ENCODE peak calls at places on chromosomes 4 and X, in eight cellular contexts. J, C, A, L, D, G, N and H are unnamed samples.

GRCh38 chr4:14264437-14264836 is 636.9 kb upstream of the BOD1L1 start:
- DNase-seq in L (no peak), J (no peak), N (no peak), C (no peak), D (no peak), G (no peak), A (no peak), H (no peak)

GRCh38 chr4:107977966-107978705 is 11.6 kb upstream of the HADH start:
- DNase-seq in J (no peak), A (no peak), L (no peak), C (no peak), D (no peak), G (no peak), N (no peak), H (no peak)

GRCh38 chrX:21412883-21413282 is 38.7 kb downstream of the CNKSR2 start:
- DNase-seq in G (no peak), C (no peak), N (no peak), J (no peak), L (no peak), D (no peak), A (no peak), H (no peak)

GRCh38 chr4:149815743-149816142 is at the start of gene IQCM:
- DNase-seq in J (no peak), D (no peak), G (no peak), A (no peak), C (no peak), L (no peak), N (no peak), H (no peak)

GRCh38 chr4:176277162-176277904 is 8.3 kb upstream of the ASB5 start:
- DNase-seq in D (peak; percentile 18), L (no peak), A (peak; percentile 39), J (peak; percentile 40), N (peak; percentile 18), G (peak; percentile 75), C (peak; percentile 55), H (peak; percentile 51)

GRCh38 chr4:88791274-88791673 is 93.6 kb upstream of the NAP1L5 start:
- DNase-seq in J (no peak), G (no peak), L (no peak), D (no peak), N (no peak), A (peak; percentile 13), C (no peak), H (no peak)

GRCh38 chr4:6991771-6992557 is 51.2 kb upstream of the TADA2B start:
- DNase-seq in D (no peak), L (no peak), A (no peak), C (no peak), N (no peak), G (no peak), J (no peak), H (no peak)

GRCh38 chr4:11505225-11505971 is 76.7 kb upstream of the HS3ST1 start:
- DNase-seq in G (no peak), C (no peak), D (no peak), J (no peak), N (no peak), A (peak; percentile 99), L (no peak), H (no peak)

GRCh38 chr4:4881432-4881831 is 22.0 kb downstream of the MSX1 start:
- DNase-seq in D (no peak), G (no peak), C (no peak), J (no peak), L (no peak), N (no peak), A (no peak), H (no peak)

GRCh38 chr4:4884611-4885010 is 25.1 kb downstream of the MSX1 start:
- DNase-seq in G (no peak), L (no peak), A (no peak), C (no peak), N (no peak), J (no peak), D (no peak), H (no peak)

GRCh38 chr4:4876945-4877661 is 17.6 kb downstream of the MSX1 start:
- DNase-seq in C (no peak), J (no peak), D (no peak), G (no peak), L (no peak), N (no peak), A (no peak), H (no peak)

GRCh38 chr4:4875611-4876010 is 16.1 kb downstream of the MSX1 start:
- DNase-seq in N (no peak), G (peak; percentile 34), L (no peak), A (no peak), J (no peak), C (no peak), D (no peak), H (no peak)

DNA sequence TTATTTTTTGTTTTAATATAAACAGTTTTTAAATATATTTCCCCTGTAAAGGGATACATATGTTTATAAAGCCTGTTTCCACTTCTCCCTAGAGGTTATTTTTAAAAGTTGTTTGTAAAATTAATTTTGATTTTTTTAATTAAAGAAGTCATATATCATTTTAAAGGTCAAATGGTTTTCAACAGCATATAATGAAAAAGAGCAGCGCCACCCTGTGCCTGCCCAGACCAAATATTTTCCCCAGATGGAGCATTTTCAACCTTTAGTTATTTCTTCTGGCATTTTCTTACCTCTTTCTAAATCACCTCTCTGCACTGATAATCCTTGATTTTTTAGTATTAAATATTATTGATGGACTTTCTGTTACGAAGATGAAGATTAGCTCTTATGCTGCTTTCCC is 21.0 kb downstream of the MSX1 start:
- DNase-seq in N (no peak), D (no peak), J (no peak), G (no peak), C (no peak), A (no peak), L (no peak), H (no peak)
- TF ChIP-seq CTCF in N (peak; percentile 50), D (peak; percentile 25), J (peak; percentile 10), G (peak; percentile 52), C (peak; percentile 38), A (peak; percentile 81), L (no peak), H (no peak)

GRCh38 chr4:36233567-36234266 is 10.6 kb downstream of the ARAP2 start:
- DNase-seq in J (no peak), G (no peak), N (no peak), L (no peak), C (no peak), D (no peak), A (no peak), H (no peak)

GRCh38 chr4:36230523-36230922 is 13.8 kb downstream of the ARAP2 start:
- DNase-seq in G (no peak), C (no peak), J (no peak), A (no peak), N (no peak), L (no peak), D (no peak), H (no peak)

GRCh38 chr4:36237366-36238353 is 6.7 kb downstream of the ARAP2 start:
- DNase-seq in G (no peak), J (no peak), C (no peak), N (no peak), A (no peak), L (no peak), D (no peak), H (no peak)

GRCh38 chr4:36236159-36236558 is 8.2 kb downstream of the ARAP2 start:
- DNase-seq in L (no peak), C (no peak), A (no peak), N (no peak), D (no peak), G (no peak), J (no peak), H (no peak)

DNA sequence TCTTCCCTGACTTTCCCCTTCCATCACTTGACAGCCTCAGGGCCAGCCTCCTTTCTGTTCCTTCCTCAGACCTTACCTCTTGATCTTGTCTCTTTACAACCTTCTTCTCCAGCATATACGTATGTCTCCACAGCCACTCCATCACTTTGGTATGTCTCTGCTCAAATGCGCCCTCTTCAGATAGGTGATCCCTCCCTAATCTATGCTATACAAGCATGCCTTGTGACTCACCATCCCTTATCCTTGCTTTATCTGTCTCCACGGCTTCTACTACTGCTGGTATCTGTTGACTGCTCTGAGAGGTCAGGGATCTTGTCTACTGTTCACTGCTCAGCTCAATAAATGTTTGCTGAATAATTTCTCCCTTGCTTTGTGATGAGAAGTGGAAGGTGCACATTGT is 9.0 kb downstream of the ARAP2 start:
- DNase-seq in L (no peak), J (no peak), A (no peak), G (no peak), D (no peak), N (no peak), C (no peak), H (no peak)
- TF ChIP-seq CTCF in L (no peak), J (no peak), A (no peak), G (peak; percentile 11), D (no peak), N (no peak), C (no peak), H (no peak)

GRCh38 chrX:129759576-129760061 is 20.1 kb upstream of the SASH3 start:
- DNase-seq in J (peak; percentile 34), N (no peak), L (no peak), G (peak; percentile 34), D (no peak), A (no peak), C (no peak), H (no peak)

GRCh38 chrX:129760155-129760554 is 19.6 kb upstream of the SASH3 start:
- DNase-seq in L (no peak), J (no peak), G (no peak), C (no peak), D (no peak), N (no peak), A (no peak), H (no peak)

GRCh38 chrX:129760981-129761380 is 18.8 kb upstream of the SASH3 start:
- DNase-seq in A (no peak), G (no peak), N (no peak), D (no peak), L (no peak), J (no peak), C (no peak), H (no peak)

GRCh38 chrX:129754266-129755024 is 15.7 kb downstream of the XPNPEP2 start:
- DNase-seq in G (peak; percentile 46), L (no peak), N (no peak), A (no peak), J (no peak), C (no peak), D (no peak), H (no peak)

GRCh38 chrX:129755779-129756650 is 17.2 kb downstream of the XPNPEP2 start:
- DNase-seq in D (no peak), G (peak; percentile 36), N (no peak), C (no peak), J (no peak), A (no peak), L (no peak), H (peak; percentile 19)
- TF ChIP-seq CTCF in D (no peak), G (peak; percentile 20), N (no peak), C (no peak), J (no peak), A (no peak), L (no peak), H (no peak)

GRCh38 chr4:148152868-148153630 is 289.2 kb downstream of the NR3C2 start:
- DNase-seq in G (no peak), D (no peak), J (no peak), A (no peak), N (no peak), L (no peak), C (no peak), H (peak; percentile 6)

GRCh38 chr4:148154769-148155168 is 287.4 kb downstream of the NR3C2 start:
- DNase-seq in J (no peak), G (no peak), C (no peak), A (no peak), L (no peak), D (no peak), N (no peak), H (no peak)

DNA sequence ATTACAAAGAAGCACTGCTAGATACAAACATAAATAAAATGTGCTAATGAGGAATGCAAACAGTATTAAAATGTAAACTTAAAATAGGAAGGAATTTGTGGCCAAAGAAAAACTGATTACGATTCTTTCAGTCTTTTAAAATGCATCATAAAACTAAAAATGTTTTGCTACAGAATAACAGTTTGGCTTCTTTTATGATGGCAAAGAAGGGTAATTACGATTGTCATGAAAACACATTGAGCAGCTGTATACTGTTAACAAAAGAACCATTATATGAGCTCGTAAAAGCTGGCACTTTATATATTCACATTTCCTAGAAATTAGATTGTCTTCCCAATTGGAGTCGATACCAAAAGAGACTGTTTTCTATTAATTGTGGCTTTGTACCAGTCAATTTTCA is 290.4 kb downstream of the NR3C2 start:
- DNase-seq in G (no peak), L (no peak), C (no peak), A (no peak), D (no peak), N (no peak), J (no peak), H (no peak)
- TF ChIP-seq CTCF in G (no peak), L (no peak), C (no peak), A (no peak), D (no peak), N (no peak), J (no peak), H (no peak)